ENCODE peak calls at places on chromosome 21, in ten cellular contexts. P is stomach; S is CD4-positive, alpha-beta memory T cell; J is CD4-positive, CD25-positive, alpha-beta regulatory T cell; B is lung; R is lower lobe of right lung; O is aorta; N is adipocyte; D is H1; G is Peyer's patch. Q is an unnamed sample. For H3K4me1 and H3K27me3, the result is how much of the 10 kb centered on the place peaks cover.

GRCh38 chr21:45420623-45421041 is 15.7 kb downstream of the COL18A1 start:
- DNase-seq in P (peak), S (peak), J (no peak), B (no peak), R (peak), O (peak), N (no peak), D (no peak), G (no peak), Q (no peak)

GRCh38 chr21:45617021-45617930 is 26.2 kb upstream of the PCBP3 start:
- DNase-seq in P (no peak), S (no peak), J (no peak), B (no peak), R (no peak), O (peak), N (no peak), D (no peak), G (no peak), Q (no peak)

GRCh38 chr21:39961251-39961650 is 94.0 kb downstream of the PCP4 start:
- DNase-seq in P (no peak), S (no peak), J (no peak), B (no peak), R (no peak), O (no peak), N (peak), D (no peak), G (no peak), Q (no peak)

GRCh38 chr21:16587141-16587570 is 857.4 kb downstream of the USP25 start:
- DNase-seq in P (peak), S (no peak), J (no peak), B (no peak), R (peak), O (peak), N (peak), D (no peak), G (no peak), Q (no peak)

GRCh38 chr21:36113647-36114428 is 21.0 kb upstream of the CBR3 start:
- DNase-seq in P (peak), S (no peak), J (peak), B (peak), R (peak), O (no peak), N (no peak), D (no peak), G (peak), Q (no peak)

GRCh38 chr21:27802816-27803475 is 836.1 kb upstream of the ADAMTS5 start:
- DNase-seq in P (peak), S (no peak), J (no peak), B (peak), R (no peak), O (no peak), N (peak), D (peak), G (no peak), Q (peak)

GRCh38 chr21:41124626-41125240 is 43.2 kb upstream of the BACE2 start:
- DNase-seq in P (no peak), S (no peak), J (no peak), B (no peak), R (no peak), O (no peak), N (no peak), D (no peak), G (no peak), Q (no peak)

GRCh38 chr21:32520885-32521735 is 64.2 kb downstream of the TCP10L start:
- DNase-seq in P (peak), S (no peak), J (no peak), B (peak), R (peak), O (peak), N (peak), D (no peak), G (peak), Q (peak)

GRCh38 chr21:45531393-45532215 is 10.6 kb downstream of the SLC19A1 start:
- DNase-seq in P (peak), S (peak), J (no peak), B (no peak), R (peak), O (peak), N (no peak), D (peak), G (no peak), Q (no peak)

GRCh38 chr21:32565856-32566465 is 19.4 kb downstream of the TCP10L start:
- DNase-seq in P (no peak), S (no peak), J (no peak), B (no peak), R (no peak), O (no peak), N (peak), D (no peak), G (no peak), Q (no peak)

GRCh38 chr21:23488245-23488644 is 2119.0 kb downstream of the MRPL39 start:
- DNase-seq in P (no peak), S (no peak), J (no peak), B (no peak), R (no peak), O (no peak), N (no peak), D (no peak), G (no peak), Q (no peak)

GRCh38 chr21:33025471-33026298 is at the start of gene OLIG2:
- DNase-seq in P (no peak), S (no peak), J (no peak), B (no peak), R (no peak), O (no peak), N (no peak), D (peak), G (no peak), Q (peak)

GRCh38 chr21:45393021-45393420 is 11.9 kb upstream of the COL18A1 start:
- DNase-seq in P (no peak), S (no peak), J (no peak), B (no peak), R (peak), O (peak), N (no peak), D (no peak), G (no peak), Q (no peak)

GRCh38 chr21:41364308-41364707 is 2.5 kb downstream of the MX2 start:
- DNase-seq in P (no peak), S (no peak), J (no peak), B (no peak), R (no peak), O (peak), N (no peak), D (no peak), G (no peak), Q (no peak)

GRCh38 chr21:31670065-31670464 is 10.6 kb downstream of the SOD1 start:
- DNase-seq in P (no peak), S (no peak), J (no peak), B (no peak), R (no peak), O (no peak), N (peak), D (no peak), G (no peak), Q (peak)

GRCh38 chr21:14734191-14734590 is 188.1 kb upstream of the SAMSN1 start:
- DNase-seq in P (no peak), S (no peak), J (no peak), B (no peak), R (no peak), O (no peak), N (no peak), D (no peak), G (peak), Q (no peak)

GRCh38 chr21:44329086-44329889 is 9.9 kb downstream of the CFAP410 start:
- DNase-seq in P (no peak), S (no peak), J (no peak), B (no peak), R (no peak), O (no peak), N (no peak), D (no peak), G (no peak), Q (no peak)

GRCh38 chr21:44331209-44331608 is 8.0 kb downstream of the CFAP410 start:
- DNase-seq in P (no peak), S (no peak), J (no peak), B (no peak), R (no peak), O (no peak), N (no peak), D (no peak), G (no peak), Q (no peak)

GRCh38 chr21:44331650-44332306 is 7.4 kb downstream of the CFAP410 start:
- DNase-seq in P (no peak), S (no peak), J (no peak), B (no peak), R (no peak), O (no peak), N (no peak), D (no peak), G (no peak), Q (no peak)

GRCh38 chr21:44329971-44330681 is 9.1 kb downstream of the CFAP410 start:
- DNase-seq in P (no peak), S (no peak), J (no peak), B (no peak), R (no peak), O (no peak), N (no peak), D (no peak), G (no peak), Q (no peak)

GRCh38 chr21:44330698-44331097 is 8.5 kb downstream of the CFAP410 start:
- DNase-seq in P (no peak), S (no peak), J (no peak), B (no peak), R (no peak), O (no peak), N (no peak), D (no peak), G (no peak), Q (no peak)
- H3K4me1 ChIP-seq in P (under half), S (under half), J (under half), B (under half), R (under half), O (under half), N (under half), D (under half), G (under half), Q (under half)

DNA sequence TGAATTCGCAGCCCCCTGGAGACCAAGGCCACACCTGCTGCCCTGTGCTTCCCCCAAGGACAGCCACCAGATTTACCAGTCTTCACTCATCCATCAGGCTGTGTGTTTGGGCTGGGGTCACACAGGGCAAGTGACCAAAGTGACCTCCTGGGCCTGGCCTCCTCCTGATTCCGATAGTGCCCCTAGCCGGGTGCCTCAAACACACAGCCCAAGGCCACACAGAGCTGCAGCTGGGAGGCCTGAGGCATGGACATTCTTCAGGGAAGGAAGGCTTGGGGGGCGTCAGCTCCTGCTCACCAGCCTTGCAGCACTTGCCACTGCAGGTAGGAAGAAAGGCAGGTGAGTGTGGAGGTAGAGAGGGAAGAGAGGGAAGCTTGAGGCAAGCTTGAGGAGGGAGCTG is 181.3 kb downstream of the RUNX1 start:
- DNase-seq in P (no peak), S (no peak), J (no peak), B (peak), R (no peak), O (no peak), N (no peak), D (no peak), G (no peak), Q (no peak)
- H3K27me3 ChIP-seq in P (under half), S (under half), J (under half), B (under half), R (under half), O (under half), N (under half), D (half or more), G (under half), Q (under half)

DNA sequence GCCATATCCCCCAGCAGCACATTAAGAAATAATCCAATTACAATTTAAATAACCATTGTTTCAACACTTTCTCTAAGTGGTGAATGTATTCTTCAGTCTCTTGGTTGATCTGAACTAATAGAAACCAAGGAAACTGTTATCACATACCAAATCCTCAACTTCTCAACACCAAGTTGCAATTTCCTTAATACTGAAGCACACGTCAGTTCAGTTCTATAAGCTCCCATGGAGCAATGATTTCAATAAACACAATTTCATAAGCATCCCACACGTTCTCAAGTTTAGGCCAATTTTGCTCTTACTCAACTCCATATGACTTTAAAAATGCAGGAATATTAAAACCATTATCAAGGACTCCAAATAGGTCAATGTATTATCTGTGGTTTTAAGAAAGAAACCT is 5.8 kb upstream of the ERG start:
- DNase-seq in P (no peak), S (no peak), J (no peak), B (no peak), R (no peak), O (no peak), N (no peak), D (no peak), G (no peak), Q (no peak)
- H3K4me1 ChIP-seq in P (under half), S (under half), J (under half), B (under half), R (under half), O (under half), N (under half), D (under half), G (under half), Q (under half)

GRCh38 chr21:42414928-42415769 is 11.4 kb downstream of the UBASH3A start:
- DNase-seq in P (peak), S (peak), J (peak), B (no peak), R (no peak), O (no peak), N (peak), D (no peak), G (peak), Q (no peak)
- H3K27me3 ChIP-seq in P (under half), S (under half), J (under half), B (under half), R (under half), O (under half), N (half or more), D (under half), G (under half), Q (under half)

DNA sequence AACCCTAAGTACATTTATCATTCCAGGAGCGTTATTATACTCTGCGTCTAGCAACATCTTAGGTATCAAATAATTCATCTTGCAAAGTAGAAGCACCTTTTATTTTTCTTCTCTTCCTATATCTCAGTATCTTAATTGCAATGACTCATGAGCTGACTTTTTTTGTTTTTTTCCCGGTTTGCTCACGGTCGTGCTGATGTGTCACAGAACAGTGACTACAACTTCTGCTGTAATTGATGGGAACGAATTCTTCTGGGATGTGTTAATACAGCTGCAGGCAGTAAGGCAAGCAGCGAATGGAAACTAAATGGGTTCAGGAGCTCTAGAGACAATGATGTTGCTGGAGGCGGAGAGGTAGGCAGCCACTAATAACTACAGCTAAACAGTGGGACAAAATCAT is 89.8 kb upstream of the TMPRSS15 start:
- DNase-seq in P (no peak), S (no peak), J (no peak), B (no peak), R (no peak), O (no peak), N (no peak), D (no peak), G (no peak), Q (no peak)
- H3K4me1 ChIP-seq in P (under half), S (under half), J (under half), B (under half), R (under half), O (under half), N (under half), D (under half), G (under half), Q (under half)

Q was measured in HAP-1.